ENCODE peak calls at places on chromosomes 13 and 19, in nine cellular contexts. O is Right ventricle myocardium inferior; V is K562; Y is A549; Q is activated CD8-positive, alpha-beta memory T cell treated with anti-CD3 and anti-CD28 coated beads, Interleukin-2, amount 10 ng/mL, durations not matched to agents 7 days and 5 days; T is lower lobe of right lung; J is stimulated activated naive CD8-positive, alpha-beta T cell treated with anti-CD3 and anti-CD28 coated beads, Interleukin-15, Interleukin-2, amounts not matched to agents 100 U/mL and 50 U/mL, for 24 hours; L is right lobe of liver; F is activated naive CD8-positive, alpha-beta T cell treated with anti-CD3 and anti-CD28 coated beads, Interleukin-2, amount 10 ng/mL, durations not matched to agents 7 days and 5 days. K is an unnamed sample.

GRCh38 chr19:38015216-38015615 is 108.2 kb downstream of the SIPA1L3 start:
- ATAC-seq in O (no peak), V (no peak), Y (no peak), Q (no peak), T (no peak), J (no peak), L (no peak), F (no peak), K (no peak)

GRCh38 chr13:19862511-19863313 is 737 bp downstream of the ZMYM5 start:
- ATAC-seq in O (peak), V (peak), Y (no peak), Q (no peak), T (no peak), J (no peak), L (no peak), F (no peak), K (peak)

GRCh38 chr13:42985312-42986175 is 6.5 kb downstream of the EPSTI1 start:
- ATAC-seq in O (peak), V (no peak), Y (no peak), Q (no peak), T (no peak), J (no peak), L (peak), F (no peak), K (peak)

GRCh38 chr13:73045036-73045435 is 13.8 kb upstream of the KLF5 start:
- ATAC-seq in O (no peak), V (no peak), Y (no peak), Q (no peak), T (no peak), J (no peak), L (no peak), F (no peak), K (no peak)

GRCh38 chr19:2546128-2547032 is 70.5 kb downstream of the GADD45B start:
- ATAC-seq in O (peak), V (peak), Y (no peak), Q (no peak), T (peak), J (no peak), L (peak), F (no peak), K (no peak)

GRCh38 chr13:82625753-82626152 is 1256.5 kb downstream of the SLITRK1 start:
- ATAC-seq in O (no peak), V (no peak), Y (no peak), Q (no peak), T (no peak), J (no peak), L (no peak), F (no peak), K (no peak)

GRCh38 chr13:73171242-73171641 is 112.4 kb downstream of the KLF5 start:
- ATAC-seq in O (no peak), V (no peak), Y (no peak), Q (no peak), T (no peak), J (no peak), L (no peak), F (no peak), K (no peak)

GRCh38 chr19:56594783-56595547 is at the start of gene ZNF71:
- ATAC-seq in O (peak), V (no peak), Y (peak), Q (peak), T (peak), J (peak), L (peak), F (peak), K (peak)

GRCh38 chr19:18515959-18516358 is 5.9 kb downstream of the ELL start:
- ATAC-seq in O (no peak), V (no peak), Y (no peak), Q (no peak), T (no peak), J (no peak), L (no peak), F (no peak), K (no peak)

GRCh38 chr19:46599716-46600392 is 1.3 kb upstream of the CALM3 start:
- ATAC-seq in O (no peak), V (no peak), Y (no peak), Q (no peak), T (no peak), J (no peak), L (no peak), F (no peak), K (no peak)

GRCh38 chr13:100269837-100270236 is 180.9 kb downstream of the PCCA start:
- ATAC-seq in O (peak), V (no peak), Y (no peak), Q (no peak), T (peak), J (no peak), L (peak), F (no peak), K (peak)

GRCh38 chr19:33412617-33413425 is 39.3 kb downstream of the CEBPG start:
- ATAC-seq in O (no peak), V (no peak), Y (no peak), Q (no peak), T (no peak), J (no peak), L (no peak), F (no peak), K (no peak)

GRCh38 chr19:1374250-1374577 is 9.5 kb upstream of the NDUFS7 start:
- ATAC-seq in O (peak), V (no peak), Y (no peak), Q (no peak), T (no peak), J (no peak), L (peak), F (no peak), K (no peak)

GRCh38 chr13:96089749-96090239 is at the start of gene HS6ST3:
- ATAC-seq in O (peak), V (peak), Y (peak), Q (no peak), T (peak), J (no peak), L (peak), F (no peak), K (peak)

GRCh38 chr13:113973218-113974164 is at the start of gene C13orf46:
- ATAC-seq in O (no peak), V (no peak), Y (no peak), Q (no peak), T (no peak), J (no peak), L (peak), F (no peak), K (no peak)

GRCh38 chr13:66915596-66916185 is 314.4 kb downstream of the PCDH9 start:
- ATAC-seq in O (no peak), V (no peak), Y (peak), Q (no peak), T (no peak), J (no peak), L (no peak), F (no peak), K (no peak)

GRCh38 chr13:110106726-110107125 is 200.2 kb downstream of the COL4A1 start:
- ATAC-seq in O (peak), V (no peak), Y (no peak), Q (no peak), T (no peak), J (no peak), L (peak), F (no peak), K (peak)

GRCh38 chr13:67117010-67117550 is 113.1 kb downstream of the PCDH9 start:
- ATAC-seq in O (no peak), V (no peak), Y (no peak), Q (no peak), T (no peak), J (no peak), L (no peak), F (no peak), K (no peak)

GRCh38 chr19:5821521-5822180 is 16.8 kb downstream of the NRTN start:
- ATAC-seq in O (no peak), V (no peak), Y (no peak), Q (no peak), T (no peak), J (no peak), L (no peak), F (no peak), K (no peak)

GRCh38 chr19:49326165-49326704 is 1.2 kb upstream of the SLC6A16 start:
- ATAC-seq in O (no peak), V (no peak), Y (no peak), Q (no peak), T (no peak), J (no peak), L (no peak), F (peak), K (no peak)

GRCh38 chr19:49850221-49850486 is 805 bp upstream of the PTOV1 start:
- ATAC-seq in O (no peak), V (peak), Y (no peak), Q (no peak), T (no peak), J (peak), L (no peak), F (peak), K (no peak)

GRCh38 chr13:39913928-39914327 is 258.5 kb downstream of the COG6 start:
- ATAC-seq in O (peak), V (no peak), Y (no peak), Q (no peak), T (peak), J (no peak), L (no peak), F (no peak), K (peak)

GRCh38 chr13:27076411-27076810 is 95.2 kb downstream of the USP12 start:
- ATAC-seq in O (no peak), V (no peak), Y (no peak), Q (no peak), T (no peak), J (no peak), L (no peak), F (no peak), K (no peak)